ENCODE peak calls at places on chromosomes 16 and 17, in four cellular contexts. J is SJSA1, T is transverse colon, S is pancreas. R is an unnamed sample. For H3K9me3, the result is how much of the 10 kb centered on the place peaks cover.

GRCh38 chr16:23836404-23837291 is 865 bp downstream of the PRKCB start:
- DNase-seq in J (peak), T (peak), S (peak), R (no peak)

GRCh38 chr17:57221366-57222350 is 34.7 kb upstream of the MSI2 start:
- DNase-seq in J (no peak), T (no peak), S (no peak), R (no peak)

GRCh38 chr17:2235792-2236365 is 67.7 kb downstream of the SMG6 start:
- DNase-seq in J (no peak), T (no peak), S (no peak), R (no peak)

GRCh38 chr16:1532081-1532760 is 1.2 kb upstream of the TMEM204 start:
- DNase-seq in J (no peak), T (peak), S (peak), R (no peak)

GRCh38 chr17:61337247-61337812 is 62.3 kb upstream of the TBX2 start:
- DNase-seq in J (no peak), T (no peak), S (no peak), R (no peak)

GRCh38 chr17:49575524-49576120 is at the start of gene NXPH3:
- DNase-seq in J (peak), T (peak), S (peak), R (peak)

GRCh38 chr17:68470959-68471358 is 13.7 kb upstream of the WIPI1 start:
- DNase-seq in J (no peak), T (no peak), S (no peak), R (no peak)

GRCh38 chr17:77427471-77427991 is 286.8 kb downstream of the SEC14L1 start:
- DNase-seq in J (peak), T (peak), S (no peak), R (no peak)

GRCh38 chr16:1432388-1433262 is 1.7 kb downstream of the PERCC1 start:
- DNase-seq in J (no peak), T (no peak), S (peak), R (peak)

GRCh38 chr16:30488764-30489595 is 16.4 kb downstream of the ITGAL start:
- DNase-seq in J (no peak), T (no peak), S (no peak), R (no peak)

GRCh38 chr17:3928394-3928793 is 12.1 kb upstream of the P2RX1 start:
- DNase-seq in J (no peak), T (no peak), S (no peak), R (no peak)

GRCh38 chr16:22326369-22326652 is 29.1 kb downstream of the POLR3E start:
- DNase-seq in J (no peak), T (no peak), S (no peak), R (no peak)

GRCh38 chr17:31802502-31802901 is 56.5 kb downstream of the COPRS start:
- DNase-seq in J (no peak), T (no peak), S (no peak), R (peak)

GRCh38 chr17:17981330-17981729 is 8.7 kb downstream of the DRC3 start:
- DNase-seq in J (no peak), T (no peak), S (no peak), R (no peak)

GRCh38 chr17:79983456-79983855 is 52.2 kb downstream of the TBC1D16 start:
- DNase-seq in J (no peak), T (peak), S (peak), R (no peak)

GRCh38 chr17:74923538-74924249 is 379 bp upstream of the OTOP2 start:
- DNase-seq in J (no peak), T (peak), S (peak), R (peak)

GRCh38 chr16:83968483-83968865 is 430 bp downstream of the NECAB2 start:
- DNase-seq in J (no peak), T (no peak), S (no peak), R (no peak)

GRCh38 chr17:14522795-14523387 is 222.0 kb downstream of the HS3ST3B1 start:
- DNase-seq in J (no peak), T (no peak), S (no peak), R (no peak)

GRCh38 chr16:28089992-28090365 is 26.5 kb upstream of the GSG1L start:
- DNase-seq in J (no peak), T (no peak), S (no peak), R (no peak)

GRCh38 chr16:31361201-31362110 is 6.5 kb downstream of the ITGAX start:
- DNase-seq in J (no peak), T (no peak), S (peak), R (no peak)

GRCh38 chr17:12877953-12878669 is 88.8 kb downstream of the ARHGAP44 start:
- DNase-seq in J (no peak), T (no peak), S (no peak), R (no peak)

GRCh38 chr17:49946964-49947584 is 21.9 kb upstream of the DLX4 start:
- DNase-seq in J (no peak), T (no peak), S (no peak), R (no peak)

GRCh38 chr17:41176744-41177387 is 1.2 kb downstream of the KRTAP4-2 start:
- DNase-seq in J (no peak), T (no peak), S (no peak), R (no peak)

GRCh38 chr16:67312450-67313118 is 14.0 kb downstream of the KCTD19 start:
- DNase-seq in J (peak), T (no peak), S (no peak), R (peak)
- H3K27ac ChIP-seq in J (peak), T (peak), S (no peak), R (peak)

DNA sequence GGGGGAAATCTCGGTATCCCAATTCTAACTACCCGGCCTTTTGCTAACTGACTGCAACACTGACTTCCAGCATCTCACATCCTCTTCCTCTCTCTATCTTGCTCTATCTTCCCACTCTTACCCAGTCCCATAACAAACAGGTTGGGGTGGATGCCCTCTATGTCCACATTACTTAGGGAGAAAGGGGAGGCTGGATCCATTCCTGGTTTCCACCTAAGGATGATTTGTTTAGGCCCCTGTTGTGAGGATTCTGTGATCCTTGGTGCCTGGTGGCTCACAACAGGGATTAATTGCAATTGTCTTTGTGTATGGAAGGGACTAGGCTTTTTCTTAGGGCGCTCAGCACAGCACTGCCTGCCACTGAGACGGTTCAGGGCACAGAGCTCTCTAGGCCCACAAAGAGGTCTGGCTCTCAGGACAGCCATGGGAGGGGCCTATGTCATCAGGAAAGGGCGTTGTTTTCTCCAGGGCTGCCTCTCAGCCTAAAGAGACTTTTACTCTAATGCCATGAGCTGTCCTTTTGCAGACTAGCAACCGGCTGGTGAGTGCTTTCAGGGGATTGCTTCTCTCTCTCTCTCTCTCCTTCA is 612.1 kb upstream of the SALL1 start:
- DNase-seq in J (no peak), T (no peak), S (no peak), R (no peak)
- H3K9me3 ChIP-seq in J (under half), T (under half), S (under half), R (under half)

GRCh38 chr17:63665527-63666214 is 34.3 kb downstream of the LIMD2 start:
- DNase-seq in J (no peak), T (no peak), S (no peak), R (no peak)
- H3K27ac ChIP-seq in J (no peak), T (peak), S (no peak), R (no peak)

GRCh38 chr17:63306855-63307254 is 139.3 kb downstream of the CYB561 start:
- DNase-seq in J (no peak), T (no peak), S (no peak), R (no peak)

GRCh38 chr17:63305857-63306256 is 140.2 kb downstream of the CYB561 start:
- DNase-seq in J (no peak), T (no peak), S (no peak), R (no peak)

GRCh38 chr17:63308272-63308671 is 137.8 kb downstream of the CYB561 start:
- DNase-seq in J (no peak), T (no peak), S (no peak), R (no peak)

GRCh38 chr17:63311416-63311937 is 134.6 kb downstream of the CYB561 start:
- DNase-seq in J (no peak), T (no peak), S (no peak), R (no peak)

DNA sequence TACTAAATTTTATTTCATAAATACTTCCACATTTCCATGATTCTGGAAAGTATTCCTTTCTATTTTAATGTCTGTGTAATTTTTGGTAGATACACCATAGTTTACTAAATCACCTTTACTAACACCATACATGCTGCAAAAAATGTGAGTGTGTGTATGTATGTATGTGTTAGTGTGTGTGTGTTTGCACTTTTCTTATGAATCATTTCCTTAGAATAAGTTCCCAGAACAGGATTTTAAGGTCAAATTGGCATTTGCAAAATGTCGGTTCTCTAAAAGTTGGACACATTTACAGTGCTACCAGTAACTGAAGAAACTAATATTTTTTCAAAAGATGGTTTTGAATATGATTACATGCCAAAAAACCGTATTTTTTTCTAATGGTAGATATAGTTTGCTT is 137.1 kb downstream of the CYB561 start:
- DNase-seq in J (no peak), T (no peak), S (no peak), R (no peak)
- H3K9me3 ChIP-seq in J (under half), T (under half), S (under half), R (under half)

R was measured in SJCRH30.